ENCODE peak calls at places on chromosomes 12 and 14, in ten cellular contexts. T, M, S, P, Y, A, C, X, Z and H are unnamed samples.

GRCh38 chr12:98440165-98440581 is 75.2 kb upstream of the TMPO start:
- DNase-seq in T (peak), M (peak), S (no peak), P (peak), Y (no peak), A (peak), C (no peak), X (peak), Z (peak), H (no peak)

GRCh38 chr12:88044035-88044434 is 14.8 kb upstream of the C12orf50 start:
- DNase-seq in T (no peak), M (no peak), S (no peak), P (no peak), Y (no peak), A (no peak), C (no peak), X (no peak), Z (no peak), H (no peak)

GRCh38 chr12:128920468-128920867 is 67.2 kb downstream of the GLT1D1 start:
- DNase-seq in T (no peak), M (peak), S (no peak), P (no peak), Y (no peak), A (no peak), C (no peak), X (peak), Z (no peak), H (no peak)

GRCh38 chr12:63480186-63480585 is 188.1 kb downstream of the DPY19L2 start:
- DNase-seq in T (no peak), M (no peak), S (no peak), P (no peak), Y (no peak), A (no peak), C (no peak), X (no peak), Z (no peak), H (no peak)

GRCh38 chr12:1104088-1104800 is 113.2 kb downstream of the ERC1 start:
- DNase-seq in T (no peak), M (no peak), S (no peak), P (no peak), Y (no peak), A (peak), C (no peak), X (no peak), Z (no peak), H (no peak)

GRCh38 chr12:32176606-32177005 is 70.0 kb downstream of the BICD1 start:
- DNase-seq in T (no peak), M (no peak), S (no peak), P (no peak), Y (no peak), A (no peak), C (no peak), X (no peak), Z (no peak), H (no peak)

GRCh38 chr12:89334770-89335169 is 17.5 kb downstream of the DUSP6 start:
- DNase-seq in T (no peak), M (no peak), S (no peak), P (no peak), Y (no peak), A (no peak), C (no peak), X (no peak), Z (no peak), H (no peak)

GRCh38 chr14:97994020-97994531 is 1196.9 kb downstream of the VRK1 start:
- DNase-seq in T (no peak), M (no peak), S (no peak), P (no peak), Y (no peak), A (no peak), C (no peak), X (no peak), Z (no peak), H (no peak)

GRCh38 chr12:14256555-14257169 is 108.8 kb upstream of the ATF7IP start:
- DNase-seq in T (peak), M (peak), S (no peak), P (peak), Y (peak), A (peak), C (peak), X (peak), Z (peak), H (peak)

GRCh38 chr14:35808076-35808657 is 928 bp downstream of the RALGAPA1 start:
- DNase-seq in T (no peak), M (no peak), S (no peak), P (peak), Y (peak), A (peak), C (no peak), X (no peak), Z (no peak), H (peak)

GRCh38 chr14:65332141-65332871 is 80.2 kb upstream of the FUT8 start:
- DNase-seq in T (no peak), M (no peak), S (peak), P (no peak), Y (no peak), A (no peak), C (no peak), X (no peak), Z (no peak), H (no peak)

GRCh38 chr12:77979597-77980250 is 149.0 kb downstream of the NAV3 start:
- DNase-seq in T (no peak), M (no peak), S (no peak), P (no peak), Y (no peak), A (no peak), C (no peak), X (no peak), Z (no peak), H (no peak)

GRCh38 chr14:104516906-104517305 is 62.7 kb upstream of the C14orf180 start:
- DNase-seq in T (no peak), M (no peak), S (no peak), P (no peak), Y (no peak), A (no peak), C (no peak), X (no peak), Z (no peak), H (no peak)

GRCh38 chr12:86081798-86082197 is 174.4 kb downstream of the MGAT4C start:
- DNase-seq in T (no peak), M (no peak), S (no peak), P (no peak), Y (no peak), A (no peak), C (no peak), X (no peak), Z (no peak), H (no peak)

GRCh38 chr14:96597680-96598079 is 95.5 kb downstream of the PAPOLA start:
- DNase-seq in T (no peak), M (no peak), S (no peak), P (no peak), Y (no peak), A (no peak), C (no peak), X (no peak), Z (no peak), H (no peak)

GRCh38 chr12:121455766-121456420 is 56.0 kb downstream of the RNF34 start:
- DNase-seq in T (no peak), M (no peak), S (no peak), P (no peak), Y (no peak), A (no peak), C (no peak), X (no peak), Z (no peak), H (no peak)

GRCh38 chr14:104721704-104722431 is 2.2 kb upstream of the ADSS1 start:
- DNase-seq in T (no peak), M (peak), S (no peak), P (no peak), Y (no peak), A (no peak), C (no peak), X (no peak), Z (no peak), H (no peak)

GRCh38 chr14:54709444-54709843 is 142.5 kb downstream of the SAMD4A start:
- DNase-seq in T (no peak), M (no peak), S (no peak), P (no peak), Y (no peak), A (no peak), C (no peak), X (no peak), Z (no peak), H (no peak)

GRCh38 chr14:38646391-38646790 is 390.5 kb upstream of the CLEC14A start:
- DNase-seq in T (no peak), M (no peak), S (no peak), P (no peak), Y (no peak), A (peak), C (no peak), X (no peak), Z (no peak), H (no peak)

GRCh38 chr12:127143020-127143419 is 1124.0 kb upstream of the TMEM132C start:
- DNase-seq in T (no peak), M (no peak), S (no peak), P (no peak), Y (peak), A (no peak), C (no peak), X (no peak), Z (no peak), H (no peak)

GRCh38 chr14:32397871-32398640 is 69.0 kb downstream of the AKAP6 start:
- DNase-seq in T (no peak), M (peak), S (no peak), P (no peak), Y (no peak), A (peak), C (no peak), X (peak), Z (no peak), H (peak)

GRCh38 chr14:20836668-20837338 is 34.2 kb upstream of the RNASE1 start:
- DNase-seq in T (no peak), M (peak), S (no peak), P (peak), Y (peak), A (peak), C (no peak), X (no peak), Z (no peak), H (peak)

GRCh38 chr12:5588231-5588995 is 156.5 kb downstream of the NTF3 start:
- DNase-seq in T (no peak), M (peak), S (no peak), P (no peak), Y (no peak), A (no peak), C (no peak), X (no peak), Z (no peak), H (no peak)

GRCh38 chr14:105853907-105854599 is 327.7 kb downstream of the TMEM121 start:
- DNase-seq in T (no peak), M (no peak), S (no peak), P (no peak), Y (no peak), A (no peak), C (no peak), X (no peak), Z (no peak), H (no peak)

GRCh38 chr12:90621927-90622326 is 333.0 kb downstream of the CCER1 start:
- DNase-seq in T (no peak), M (peak), S (no peak), P (no peak), Y (no peak), A (no peak), C (no peak), X (peak), Z (no peak), H (no peak)

GRCh38 chr14:72544615-72545387 is 349.1 kb downstream of the DPF3 start:
- DNase-seq in T (no peak), M (no peak), S (no peak), P (no peak), Y (peak), A (no peak), C (no peak), X (no peak), Z (no peak), H (no peak)

GRCh38 chr12:116164263-116164817 is 113.2 kb downstream of the MED13L start:
- DNase-seq in T (no peak), M (no peak), S (peak), P (no peak), Y (no peak), A (peak), C (no peak), X (no peak), Z (no peak), H (no peak)

GRCh38 chr14:52068741-52069616 is at the start of gene NID2:
- DNase-seq in T (no peak), M (peak), S (no peak), P (peak), Y (peak), A (peak), C (peak), X (no peak), Z (peak), H (no peak)

GRCh38 chr14:75307700-75308379 is 29.2 kb downstream of the FOS start:
- DNase-seq in T (peak), M (peak), S (peak), P (peak), Y (peak), A (peak), C (peak), X (no peak), Z (peak), H (peak)

GRCh38 chr12:93539821-93540220 is 32.7 kb upstream of the SOCS2 start:
- DNase-seq in T (no peak), M (no peak), S (no peak), P (no peak), Y (no peak), A (no peak), C (no peak), X (no peak), Z (no peak), H (no peak)

GRCh38 chr12:119578112-119578511 is 15.5 kb upstream of the TMEM233 start:
- DNase-seq in T (no peak), M (no peak), S (no peak), P (peak), Y (no peak), A (no peak), C (no peak), X (peak), Z (no peak), H (peak)

GRCh38 chr14:36256131-36256801 is 64.2 kb downstream of the MBIP start:
- DNase-seq in T (no peak), M (no peak), S (no peak), P (no peak), Y (no peak), A (no peak), C (no peak), X (no peak), Z (no peak), H (no peak)

GRCh38 chr14:25308244-25308643 is 258.3 kb upstream of the STXBP6 start:
- DNase-seq in T (no peak), M (no peak), S (no peak), P (no peak), Y (peak), A (no peak), C (peak), X (no peak), Z (peak), H (peak)

GRCh38 chr12:84070311-84070710 is 842.3 kb downstream of the SLC6A15 start:
- DNase-seq in T (no peak), M (peak), S (no peak), P (no peak), Y (no peak), A (no peak), C (no peak), X (no peak), Z (no peak), H (no peak)

GRCh38 chr14:38592764-38593442 is 337.0 kb upstream of the CLEC14A start:
- DNase-seq in T (no peak), M (no peak), S (no peak), P (no peak), Y (no peak), A (no peak), C (no peak), X (no peak), Z (no peak), H (no peak)

GRCh38 chr12:132560421-132560830 is 50.0 kb downstream of the LRCOL1 start:
- DNase-seq in T (no peak), M (peak), S (no peak), P (peak), Y (peak), A (no peak), C (no peak), X (no peak), Z (no peak), H (peak)